ENCODE peak calls at places on chromosomes 5 and 9, in four cellular contexts. R is H7, I is posterior vena cava, T is hypothalamus. Z is an unnamed sample.

GRCh38 chr9:126001581-126002225 is 254.5 kb downstream of the PBX3 start:
- DNase-seq in R (peak), I (peak), T (no peak), Z (no peak)

GRCh38 chr5:63570752-63571151 is 391.5 kb downstream of the HTR1A start:
- DNase-seq in R (no peak), I (no peak), T (no peak), Z (no peak)

GRCh38 chr5:76838481-76839261 is 11.1 kb upstream of the S100Z start:
- DNase-seq in R (no peak), I (no peak), T (no peak), Z (no peak)

GRCh38 chr5:179699640-179700298 is 1.0 kb downstream of the CANX start:
- DNase-seq in R (peak), I (peak), T (no peak), Z (no peak)

GRCh38 chr9:137305060-137305787 is 3.2 kb upstream of the NRARP start:
- DNase-seq in R (peak), I (no peak), T (no peak), Z (no peak)

GRCh38 chr5:53407373-53407772 is 73.1 kb upstream of the FST start:
- DNase-seq in R (no peak), I (no peak), T (no peak), Z (no peak)

GRCh38 chr5:174413520-174414314 is 310.7 kb upstream of the MSX2 start:
- DNase-seq in R (no peak), I (no peak), T (no peak), Z (no peak)

GRCh38 chr5:52799983-52800393 is 12.3 kb downstream of the ITGA1 start:
- DNase-seq in R (peak), I (peak), T (peak), Z (peak)

GRCh38 chr9:21616082-21616778 is 134.1 kb upstream of the IFNE start:
- DNase-seq in R (no peak), I (peak), T (no peak), Z (no peak)

GRCh38 chr5:132371603-132371994 is 2.1 kb downstream of the SLC22A5 start:
- DNase-seq in R (no peak), I (no peak), T (no peak), Z (no peak)

GRCh38 chr9:106560540-106560939 is 302.4 kb upstream of the ZNF462 start:
- DNase-seq in R (no peak), I (no peak), T (no peak), Z (no peak)

GRCh38 chr5:76620166-76620565 is 3.0 kb downstream of the F2RL2 start:
- DNase-seq in R (no peak), I (no peak), T (no peak), Z (no peak)

GRCh38 chr9:131262327-131263032 is 13.8 kb downstream of the FAM78A start:
- DNase-seq in R (no peak), I (no peak), T (no peak), Z (no peak)

GRCh38 chr5:35803221-35803651 is 53.5 kb upstream of the IL7R start:
- DNase-seq in R (peak), I (no peak), T (peak), Z (peak)

GRCh38 chr9:9942764-9943424 is 669.9 kb downstream of the PTPRD start:
- DNase-seq in R (peak), I (peak), T (peak), Z (peak)

GRCh38 chr5:123097483-123097870 is 8.4 kb downstream of the PRDM6 start:
- DNase-seq in R (no peak), I (no peak), T (no peak), Z (no peak)

GRCh38 chr5:149392718-149393117 is 13.6 kb upstream of the IL17B start:
- DNase-seq in R (no peak), I (peak), T (no peak), Z (no peak)

GRCh38 chr9:15137089-15137488 is 169.9 kb downstream of the TTC39B start:
- DNase-seq in R (no peak), I (no peak), T (no peak), Z (no peak)

GRCh38 chr9:81535542-81536241 is 153.7 kb downstream of the TLE1 start:
- DNase-seq in R (no peak), I (no peak), T (no peak), Z (no peak)

GRCh38 chr5:14414615-14415515 is 166.7 kb upstream of the OTULINL start:
- DNase-seq in R (no peak), I (no peak), T (no peak), Z (no peak)

GRCh38 chr5:31987985-31988710 is 186.0 kb downstream of the GOLPH3 start:
- DNase-seq in R (no peak), I (no peak), T (no peak), Z (no peak)

GRCh38 chr5:23316060-23316591 is 191.3 kb upstream of the PRDM9 start:
- DNase-seq in R (no peak), I (no peak), T (no peak), Z (no peak)

GRCh38 chr5:88660326-88660946 is 222.5 kb downstream of the MEF2C start:
- DNase-seq in R (peak), I (no peak), T (no peak), Z (no peak)

GRCh38 chr9:128276574-128277270 is 646 bp downstream of the SWI5 start:
- DNase-seq in R (peak), I (no peak), T (peak), Z (peak)

GRCh38 chr5:87829214-87829551 is 416.5 kb upstream of the CCNH start:
- DNase-seq in R (no peak), I (peak), T (no peak), Z (no peak)

GRCh38 chr9:5863092-5863746 is 27.5 kb upstream of the MLANA start:
- DNase-seq in R (no peak), I (no peak), T (no peak), Z (no peak)

GRCh38 chr5:119275146-119275872 is 80.5 kb upstream of the TNFAIP8 start:
- DNase-seq in R (no peak), I (no peak), T (no peak), Z (no peak)

GRCh38 chr5:180390441-180391190 is 37.5 kb upstream of the GFPT2 start:
- DNase-seq in R (peak), I (peak), T (no peak), Z (no peak)

GRCh38 chr9:13863112-13863511 is 450.8 kb downstream of the NFIB start:
- DNase-seq in R (no peak), I (no peak), T (peak), Z (no peak)

GRCh38 chr5:23506329-23507236 is 826 bp upstream of the PRDM9 start:
- DNase-seq in R (peak), I (peak), T (no peak), Z (no peak)

GRCh38 chr5:4087110-4087509 is 491.5 kb downstream of the IRX1 start:
- DNase-seq in R (no peak), I (no peak), T (no peak), Z (no peak)

GRCh38 chr5:172167893-172168292 is 20.1 kb downstream of the STK10 start:
- DNase-seq in R (peak), I (no peak), T (no peak), Z (no peak)

GRCh38 chr5:1552469-1553255 is 28.9 kb upstream of the LPCAT1 start:
- DNase-seq in R (peak), I (no peak), T (peak), Z (peak)

GRCh38 chr9:19173598-19174125 is 46.4 kb upstream of the PLIN2 start:
- DNase-seq in R (no peak), I (no peak), T (no peak), Z (no peak)

GRCh38 chr5:105924366-105924765 is 1746.4 kb downstream of the EFNA5 start:
- DNase-seq in R (no peak), I (no peak), T (no peak), Z (no peak)